ENCODE peak calls at places on chromosomes 1 and 21, in four cellular contexts. Y is breast epithelium, M is lower lobe of right lung, H is neural crest cell. A is an unnamed sample.

GRCh38 chr1:25381041-25381440 is 39.6 kb downstream of the RHCE start:
- DNase-seq in Y (no peak), M (no peak), H (no peak), A (no peak)

GRCh38 chr1:192954705-192955265 is 104.4 kb downstream of the UCHL5 start:
- DNase-seq in Y (no peak), M (peak), H (no peak), A (no peak)

GRCh38 chr1:199265319-199265718 is 626.5 kb downstream of the PTPRC start:
- DNase-seq in Y (no peak), M (no peak), H (no peak), A (no peak)

GRCh38 chr1:31786366-31787060 is 22.4 kb upstream of the ADGRB2 start:
- DNase-seq in Y (no peak), M (peak), H (no peak), A (no peak)

GRCh38 chr1:197675475-197676324 is 99.6 kb downstream of the DENND1B start:
- DNase-seq in Y (no peak), M (peak), H (no peak), A (no peak)

GRCh38 chr21:34942911-34943310 is 106.2 kb downstream of the RUNX1 start:
- DNase-seq in Y (no peak), M (no peak), H (no peak), A (no peak)

GRCh38 chr1:233172201-233172600 is 123.3 kb downstream of the PCNX2 start:
- DNase-seq in Y (no peak), M (no peak), H (no peak), A (no peak)

GRCh38 chr1:204842892-204843291 is 27.8 kb upstream of the NFASC start:
- DNase-seq in Y (no peak), M (no peak), H (no peak), A (no peak)

GRCh38 chr1:36326499-36326898 is 3.1 kb upstream of the EVA1B start:
- DNase-seq in Y (no peak), M (no peak), H (no peak), A (no peak)

GRCh38 chr1:160006312-160006940 is 25.4 kb downstream of the PIGM start:
- DNase-seq in Y (peak), M (peak), H (peak), A (peak)

GRCh38 chr1:99728494-99729235 is 37.8 kb downstream of the FRRS1 start:
- DNase-seq in Y (no peak), M (no peak), H (no peak), A (no peak)

GRCh38 chr1:50418600-50419109 is 4.6 kb downstream of the DMRTA2 start:
- DNase-seq in Y (no peak), M (no peak), H (no peak), A (no peak)

GRCh38 chr1:76901158-76901767 is 34.0 kb downstream of the ST6GALNAC5 start:
- DNase-seq in Y (no peak), M (no peak), H (peak), A (no peak)

GRCh38 chr1:197577580-197577979 is 197.7 kb downstream of the DENND1B start:
- DNase-seq in Y (no peak), M (no peak), H (no peak), A (no peak)

GRCh38 chr1:210819266-210819665 is 314.7 kb downstream of the KCNH1 start:
- DNase-seq in Y (no peak), M (no peak), H (no peak), A (no peak)

GRCh38 chr21:25635310-25635709 is 3.7 kb upstream of the JAM2 start:
- DNase-seq in Y (no peak), M (no peak), H (no peak), A (no peak)

GRCh38 chr1:24364975-24365678 is 46.0 kb downstream of the GRHL3 start:
- DNase-seq in Y (no peak), M (no peak), H (no peak), A (no peak)

GRCh38 chr1:78004719-78005346 is at the start of gene DNAJB4:
- DNase-seq in Y (no peak), M (no peak), H (peak), A (peak)

GRCh38 chr1:29475256-29475800 is 239.0 kb downstream of the PTPRU start:
- DNase-seq in Y (no peak), M (no peak), H (no peak), A (no peak)

GRCh38 chr21:26546698-26547097 is 26.4 kb downstream of the CYYR1 start:
- DNase-seq in Y (no peak), M (peak), H (no peak), A (no peak)

GRCh38 chr21:38240121-38240520 is 16.7 kb upstream of the KCNJ15 start:
- DNase-seq in Y (no peak), M (no peak), H (no peak), A (no peak)

GRCh38 chr1:221098462-221099406 is 219.5 kb downstream of the HLX start:
- DNase-seq in Y (no peak), M (no peak), H (no peak), A (no peak)

A was measured in stimulated activated CD4-positive, alpha-beta T cell treated with anti-CD3 and anti-CD28 coated beads, Interleukin-2, amount 100 ng/mL, for 4 hours.